ENCODE peak calls at places on chromosomes 11 and 22, in four cellular contexts. Z is CD8-positive, alpha-beta T cell; K is transverse colon; R is astrocyte of the spinal cord. Q is an unnamed sample.
A peak's percentile ranks its signal among the peaks of the same experiment; 100 is the strongest.

GRCh38 chr11:108592591-108593213 is 866 bp downstream of the EXPH5 start:
- DNase-seq in Z (no peak), K (peak; percentile 48), R (no peak), Q (peak; percentile 61)

GRCh38 chr11:102495161-102496042 is 35.1 kb downstream of the MMP7 start:
- DNase-seq in Z (no peak), K (peak; percentile 28), R (peak; percentile 86), Q (no peak)

GRCh38 chr11:18352581-18352980 is 30.2 kb downstream of the GTF2H1 start:
- DNase-seq in Z (no peak), K (no peak), R (peak; percentile 13), Q (no peak)

GRCh38 chr11:61129608-61130523 is 27.6 kb downstream of the CD5 start:
- DNase-seq in Z (peak; percentile 76), K (peak; percentile 92), R (peak; percentile 90), Q (peak; percentile 89)

GRCh38 chr11:44589301-44589700 is 23.8 kb downstream of the CD82 start:
- DNase-seq in Z (no peak), K (no peak), R (peak; percentile 70), Q (no peak)

GRCh38 chr22:42086051-42086450 is 4.5 kb downstream of the NDUFA6 start:
- DNase-seq in Z (no peak), K (no peak), R (no peak), Q (no peak)

GRCh38 chr11:102924851-102925380 is 30.6 kb downstream of the MMP13 start:
- DNase-seq in Z (no peak), K (peak; percentile 9), R (peak; percentile 52), Q (no peak)

GRCh38 chr11:43959321-43959995 is 17.0 kb downstream of the C11orf96 start:
- DNase-seq in Z (no peak), K (no peak), R (no peak), Q (no peak)

GRCh38 chr11:59777104-59777503 is 21.9 kb downstream of the STX3 start:
- DNase-seq in Z (no peak), K (no peak), R (no peak), Q (no peak)

GRCh38 chr11:38460429-38460828 is 1862.4 kb upstream of the RAG2 start:
- DNase-seq in Z (no peak), K (no peak), R (peak; percentile 77), Q (no peak)

GRCh38 chr11:28243057-28243456 is 134.9 kb downstream of the METTL15 start:
- DNase-seq in Z (no peak), K (no peak), R (peak; percentile 18), Q (no peak)

GRCh38 chr11:45145421-45146071 is 893 bp upstream of the PRDM11 start:
- DNase-seq in Z (no peak), K (peak; percentile 34), R (peak; percentile 45), Q (peak; percentile 87)

GRCh38 chr11:67405196-67405567 is 1.3 kb downstream of the TBC1D10C start:
- DNase-seq in Z (no peak), K (no peak), R (no peak), Q (no peak)
- H3K4me3 ChIP-seq in Z (peak overlapping the region; percentile 66), K (peak overlapping the region; percentile 39), R (no peak overlapping the region), Q (no peak overlapping the region)

GRCh38 chr11:33843018-33843417 is 48.9 kb downstream of the LMO2 start:
- DNase-seq in Z (no peak), K (no peak), R (no peak), Q (no peak)
- TF ChIP-seq CTCF in Z (no peak), K (no peak), R (no peak), Q (no peak)

GRCh38 chr11:83424376-83425136 is 138.4 kb upstream of the CCDC90B start:
- DNase-seq in Z (no peak), K (no peak), R (no peak), Q (no peak)
- H3K4me3 ChIP-seq in Z (no peak overlapping the region), K (no peak overlapping the region), R (no peak overlapping the region), Q (no peak overlapping the region)

DNA sequence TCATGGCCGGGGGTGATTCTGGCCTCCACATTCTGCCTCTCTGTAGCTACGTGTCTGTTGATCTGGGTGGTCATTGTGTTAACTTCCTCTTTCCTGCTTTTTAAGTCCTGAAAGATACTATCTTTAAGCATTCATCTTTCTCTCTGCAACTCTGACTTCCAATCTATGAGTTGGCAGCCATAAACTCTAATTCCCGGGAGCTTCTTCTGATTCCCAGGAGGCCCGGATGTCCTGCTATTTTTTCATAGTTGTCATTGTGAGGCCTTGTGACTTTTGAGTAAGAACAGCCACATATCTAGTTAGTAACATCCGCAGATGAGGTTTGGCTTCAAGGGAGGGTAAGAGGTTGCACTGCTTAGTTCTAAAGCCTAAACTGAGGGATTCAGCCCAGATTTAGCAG is 107.8 kb downstream of the SYN3 start:
- DNase-seq in Z (no peak), K (no peak), R (no peak), Q (no peak)
- TF ChIP-seq CTCF in Z (no peak), K (no peak), R (no peak), Q (no peak)

GRCh38 chr22:40178417-40179409 is 988 bp downstream of the TNRC6B start:
- DNase-seq in Z (no peak), K (peak; percentile 37), R (peak; percentile 57), Q (no peak)

GRCh38 chr22:40177738-40178416 is at the start of gene TNRC6B:
- DNase-seq in Z (peak; percentile 35), K (peak; percentile 80), R (peak; percentile 97), Q (peak; percentile 39)

GRCh38 chr22:40179535-40179934 is 1.8 kb downstream of the TNRC6B start:
- DNase-seq in Z (no peak), K (no peak), R (no peak), Q (no peak)

GRCh38 chr22:40175571-40176105 is 2.1 kb upstream of the TNRC6B start:
- DNase-seq in Z (no peak), K (no peak), R (no peak), Q (no peak)

DNA sequence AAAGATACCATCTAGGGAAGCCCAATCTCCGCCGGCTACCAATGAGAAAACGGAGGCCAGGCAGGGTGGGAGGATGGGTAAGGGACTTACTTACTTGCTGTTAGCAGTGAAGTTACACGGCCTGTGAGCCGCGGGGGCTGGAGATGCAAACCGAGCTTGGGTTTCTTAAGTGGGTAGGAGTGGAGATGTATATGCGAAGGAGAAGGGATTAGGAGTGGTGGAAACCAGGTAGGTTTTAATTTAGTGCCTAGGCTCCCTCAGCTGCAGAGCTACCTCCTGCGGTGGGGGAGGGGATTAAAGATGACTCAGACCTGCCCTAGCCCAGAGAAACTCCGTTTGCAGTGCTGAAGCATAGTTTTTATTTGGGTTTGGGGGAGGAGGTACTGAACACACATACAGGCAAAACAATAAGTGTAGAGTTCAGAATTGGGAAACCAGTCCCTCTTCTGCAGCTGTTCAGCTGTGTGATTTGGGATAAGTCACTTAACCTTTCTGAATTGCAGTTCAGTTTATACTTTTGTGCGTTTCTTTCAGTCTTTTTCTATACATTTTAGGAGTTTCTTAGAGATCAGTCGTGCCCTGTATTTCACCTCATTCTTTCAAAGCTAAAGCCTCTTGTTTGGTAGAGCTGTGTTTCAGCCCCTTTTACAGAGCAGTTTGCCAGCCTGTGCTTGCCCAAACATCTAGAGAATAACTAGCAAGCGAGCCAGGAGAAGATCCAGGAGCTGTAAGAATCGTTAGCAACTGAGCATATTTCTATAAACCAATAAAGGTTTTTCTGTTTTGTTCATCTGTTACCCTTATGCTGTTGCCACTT is 596 bp upstream of the TNRC6B start:
- DNase-seq in Z (peak; percentile 19), K (peak; percentile 55), R (peak; percentile 69), Q (peak; percentile 68)
- H3K4me3 ChIP-seq in Z (peak overlapping the region; percentile 24), K (peak overlapping the region; percentile 78), R (peak overlapping the region; percentile 92), Q (peak overlapping the region; percentile 69)

DNA sequence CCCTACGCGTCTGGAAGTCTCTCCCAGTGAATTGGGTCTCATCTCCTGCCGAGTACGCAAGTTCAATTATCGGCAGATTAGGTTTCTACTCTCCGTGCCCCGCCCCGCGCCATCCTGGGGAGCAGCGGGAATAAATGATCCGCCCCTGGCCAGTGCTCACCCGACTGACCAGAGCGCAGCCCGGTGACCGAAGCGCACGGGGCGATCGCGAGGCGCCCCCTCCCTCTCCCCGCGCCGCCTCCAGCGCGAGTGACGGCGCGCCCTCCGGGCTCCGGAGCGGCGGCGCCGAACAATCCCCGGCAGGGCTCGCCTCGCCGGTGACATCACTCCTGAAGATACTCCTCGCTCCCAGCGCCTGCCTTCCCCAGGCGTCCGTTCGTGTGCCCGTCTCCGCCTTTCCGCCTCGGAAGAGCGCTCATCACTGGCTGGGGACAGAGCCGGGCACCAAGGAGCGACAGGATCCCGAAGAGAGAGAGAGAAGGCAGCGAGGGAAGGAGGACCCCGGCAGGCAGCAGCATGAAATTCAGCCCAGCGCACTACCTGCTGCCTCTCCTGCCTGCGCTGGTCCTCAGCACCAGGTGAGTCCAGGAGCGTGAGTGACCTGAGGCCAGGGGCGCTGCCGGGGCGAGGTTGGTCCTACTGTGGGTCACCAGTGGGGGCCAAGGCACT is at the start of gene LUZP2:
- DNase-seq in Z (no peak), K (no peak), R (peak; percentile 38), Q (no peak)
- TF ChIP-seq CTCF in Z (no peak), K (no peak), R (no peak), Q (no peak)